ENCODE peak calls at places on chromosomes 1 and 21, in five cellular contexts. H, F, C, V and G are unnamed samples.
A peak's percentile ranks its signal among the peaks of the same experiment; 100 is the strongest.

GRCh38 chr1:215076312-215076711 is 6.2 kb upstream of the KCNK2 start:
- DNase-seq in H (no peak), F (no peak), C (no peak), V (peak; percentile 80), G (no peak)

GRCh38 chr1:200317236-200317635 is 92.6 kb downstream of the ZNF281 start:
- DNase-seq in H (no peak), F (no peak), C (no peak), V (peak; percentile 78), G (no peak)

GRCh38 chr1:18118491-18118890 is 10.9 kb downstream of the IGSF21 start:
- DNase-seq in H (no peak), F (no peak), C (no peak), V (no peak), G (no peak)

GRCh38 chr1:162055062-162055461 is 14.4 kb upstream of the NOS1AP start:
- DNase-seq in H (no peak), F (no peak), C (no peak), V (peak; percentile 99), G (no peak)

GRCh38 chr1:197170538-197170937 is 24.1 kb upstream of the ASPM start:
- DNase-seq in H (no peak), F (no peak), C (no peak), V (no peak), G (no peak)

GRCh38 chr1:107272321-107272720 is 131.5 kb downstream of the NTNG1 start:
- DNase-seq in H (no peak), F (no peak), C (no peak), V (no peak), G (no peak)

GRCh38 chr1:182217071-182217470 is 155.6 kb upstream of the ZNF648 start:
- DNase-seq in H (no peak), F (no peak), C (no peak), V (peak; percentile 86), G (no peak)

GRCh38 chr1:173429517-173430477 is 47.3 kb upstream of the PRDX6 start:
- DNase-seq in H (peak; percentile 82), F (peak; percentile 85), C (peak; percentile 87), V (peak; percentile 100), G (peak; percentile 47)

GRCh38 chr1:183022202-183023145 is 746 bp upstream of the LAMC1 start:
- DNase-seq in H (peak; percentile 83), F (peak; percentile 44), C (peak; percentile 79), V (peak; percentile 93), G (no peak)

GRCh38 chr21:27700974-27701614 is 734.2 kb upstream of the ADAMTS5 start:
- DNase-seq in H (peak; percentile 88), F (peak; percentile 34), C (peak; percentile 87), V (peak; percentile 87), G (peak; percentile 41)

GRCh38 chr1:160768295-160768657 is 27.7 kb upstream of the LY9 start:
- DNase-seq in H (no peak), F (peak; percentile 49), C (peak; percentile 64), V (peak; percentile 61), G (peak; percentile 80)

GRCh38 chr1:113835686-113836290 is 23.5 kb upstream of the RSBN1 start:
- DNase-seq in H (no peak), F (peak; percentile 38), C (no peak), V (peak; percentile 75), G (no peak)

GRCh38 chr1:174222166-174222949 is 63.0 kb downstream of the RABGAP1L start:
- DNase-seq in H (no peak), F (no peak), C (no peak), V (peak; percentile 70), G (no peak)

GRCh38 chr1:161499099-161500078 is 5.9 kb upstream of the FCGR2A start:
- DNase-seq in H (no peak), F (no peak), C (no peak), V (no peak), G (no peak)

GRCh38 chr1:150365945-150366344 is 2.0 kb downstream of the RPRD2 start:
- DNase-seq in H (no peak), F (no peak), C (peak; percentile 23), V (peak; percentile 36), G (no peak)

GRCh38 chr1:212512731-212513559 is 80.2 kb downstream of the NENF start:
- DNase-seq in H (no peak), F (no peak), C (no peak), V (peak; percentile 90), G (no peak)

GRCh38 chr21:42862123-42862475 is 17.2 kb downstream of the WDR4 start:
- DNase-seq in H (no peak), F (no peak), C (no peak), V (no peak), G (no peak)

GRCh38 chr1:31880957-31881697 is 57.0 kb downstream of the PTP4A2 start:
- DNase-seq in H (no peak), F (no peak), C (no peak), V (peak; percentile 12), G (no peak)

GRCh38 chr1:165483412-165483811 is 38.5 kb upstream of the RXRG start:
- DNase-seq in H (no peak), F (no peak), C (no peak), V (no peak), G (no peak)

GRCh38 chr21:37087188-37087587 is 14.1 kb downstream of the TTC3 start:
- DNase-seq in H (no peak), F (peak; percentile 28), C (no peak), V (peak; percentile 78), G (no peak)

GRCh38 chr21:15754640-15755039 is 24.9 kb downstream of the USP25 start:
- DNase-seq in H (no peak), F (no peak), C (no peak), V (peak; percentile 59), G (no peak)

GRCh38 chr1:214525535-214526019 is 25.8 kb downstream of the PTPN14 start:
- DNase-seq in H (no peak), F (no peak), C (no peak), V (peak; percentile 91), G (no peak)

GRCh38 chr1:195430826-195431225 is 1177.4 kb downstream of the KCNT2 start:
- DNase-seq in H (no peak), F (no peak), C (no peak), V (no peak), G (no peak)

GRCh38 chr1:220708929-220709801 is 19.0 kb downstream of the C1orf115 start:
- DNase-seq in H (no peak), F (no peak), C (no peak), V (no peak), G (no peak)

GRCh38 chr1:212219679-212220463 is 65.3 kb upstream of the PPP2R5A start:
- DNase-seq in H (no peak), F (no peak), C (no peak), V (no peak), G (no peak)

GRCh38 chr1:36089393-36090121 is 865 bp downstream of the ADPRS start:
- DNase-seq in H (peak; percentile 19), F (peak; percentile 21), C (no peak), V (no peak), G (no peak)

GRCh38 chr1:154551474-154551873 is 7.0 kb downstream of the UBE2Q1 start:
- DNase-seq in H (no peak), F (no peak), C (peak; percentile 29), V (no peak), G (no peak)

GRCh38 chr1:7384679-7385078 is 386.4 kb upstream of the VAMP3 start:
- DNase-seq in H (no peak), F (no peak), C (peak; percentile 7), V (no peak), G (no peak)

GRCh38 chr1:83715550-83715949 is 283.4 kb downstream of the TTLL7 start:
- DNase-seq in H (no peak), F (no peak), C (no peak), V (no peak), G (no peak)

GRCh38 chr1:170659404-170660035 is 4.4 kb upstream of the PRRX1 start:
- DNase-seq in H (no peak), F (no peak), C (no peak), V (no peak), G (no peak)
- H3K27me3 ChIP-seq in H (no peaks in the 10 kb centered on the region), F (peaks cover 40% of the 10 kb centered on the region), C (peaks cover 49% of the 10 kb centered on the region), V (no peaks in the 10 kb centered on the region), G (peaks cover 83% of the 10 kb centered on the region)

DNA sequence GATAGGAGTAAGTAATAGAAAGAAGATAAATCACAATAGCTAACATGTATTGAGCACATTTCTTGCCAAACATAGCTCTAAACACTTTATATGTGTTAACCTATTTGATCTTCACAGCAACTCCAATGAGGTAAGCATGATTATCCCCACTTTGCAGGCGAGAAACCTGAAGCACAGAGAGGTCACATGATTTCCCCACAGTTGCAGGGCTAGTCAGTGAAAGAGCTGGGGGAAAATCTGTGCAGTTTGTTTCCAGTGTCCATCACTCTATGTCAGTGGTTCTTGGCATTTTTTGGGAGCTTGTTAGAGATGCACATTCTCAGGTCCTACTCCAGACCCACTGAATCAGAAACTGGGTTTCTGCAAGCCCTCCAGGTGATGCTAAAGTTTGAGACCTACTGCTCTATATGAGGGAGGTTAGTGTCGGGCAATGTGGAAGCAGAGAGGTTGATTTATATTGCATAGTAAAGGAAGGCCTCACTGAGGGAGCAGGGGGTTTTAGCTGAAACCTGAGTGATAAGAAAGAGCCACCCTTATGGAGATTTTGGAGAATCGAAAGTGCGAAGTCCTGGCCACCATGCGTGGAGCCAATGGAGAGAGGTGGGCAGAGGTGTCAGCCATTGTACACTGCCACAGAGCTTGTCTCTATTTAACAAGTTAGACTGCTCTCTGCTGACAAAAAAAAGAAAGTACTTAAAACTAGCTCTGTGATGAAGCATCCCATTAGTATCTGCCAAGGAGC is 20.9 kb downstream of the MCOLN3 start:
- DNase-seq in H (no peak), F (no peak), C (no peak), V (peak; percentile 21), G (no peak)
- TF ChIP-seq CTCF in H (no peak), F (no peak), C (no peak), V (peak; percentile 41), G (no peak)

GRCh38 chr1:51818487-51818886 is 60.0 kb downstream of the NRDC start:
- DNase-seq in H (no peak), F (no peak), C (no peak), V (no peak), G (no peak)

GRCh38 chr1:51814513-51814912 is 64.0 kb downstream of the NRDC start:
- DNase-seq in H (no peak), F (no peak), C (no peak), V (no peak), G (no peak)

DNA sequence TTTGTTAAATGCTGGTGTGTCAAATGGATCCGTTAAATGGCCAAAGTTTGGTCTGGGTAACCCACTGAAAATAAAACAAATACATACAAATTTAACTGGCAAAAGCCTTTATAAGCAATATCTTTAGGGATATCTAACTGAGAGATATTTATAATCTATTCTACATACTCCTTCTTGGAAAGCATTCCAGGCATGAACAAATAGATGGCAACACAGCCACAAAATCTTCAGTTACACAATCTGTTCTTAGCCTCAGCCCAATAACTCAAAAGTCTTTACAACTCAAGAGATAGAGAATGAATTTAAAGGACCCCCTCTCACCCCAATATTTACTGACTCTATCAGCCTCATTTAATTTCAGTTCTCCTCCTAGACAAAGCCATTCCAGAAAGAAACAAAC is 58.7 kb downstream of the NRDC start:
- DNase-seq in H (no peak), F (no peak), C (no peak), V (no peak), G (no peak)
- H3K27ac ChIP-seq in H (no peak overlapping the region), F (no peak overlapping the region), C (no peak overlapping the region), V (no peak overlapping the region), G (no peak overlapping the region)

GRCh38 chr1:9629445-9630201 is 21.9 kb upstream of the PIK3CD start:
- DNase-seq in H (no peak), F (no peak), C (peak; percentile 50), V (no peak), G (peak; percentile 76)
- H3K27me3 ChIP-seq in H (no peaks in the 10 kb centered on the region), F (no peaks in the 10 kb centered on the region), C (no peaks in the 10 kb centered on the region), V (no peaks in the 10 kb centered on the region), G (no peaks in the 10 kb centered on the region)

GRCh38 chr21:29499734-29500343 is 201.1 kb downstream of the BACH1 start:
- DNase-seq in H (no peak), F (peak; percentile 64), C (no peak), V (peak; percentile 67), G (no peak)
- TF ChIP-seq CTCF in H (peak; percentile 8), F (peak; percentile 89), C (peak; percentile 15), V (peak; percentile 88), G (peak; percentile 16)